ENCODE peak calls at places on chromosome 22, in six cellular contexts. M is endothelial cell of umbilical vein, K is H9, D is fibroblast of lung, A is GM23338, J is mammary epithelial cell. O is an unnamed sample.

GRCh38 chr22:25775501-25775900 is 33.5 kb downstream of the MYO18B start:
- DNase-seq in M (no peak), K (peak; percentile 64), D (peak; percentile 67), A (peak; percentile 74), J (peak; percentile 36), O (no peak)

GRCh38 chr22:44261861-44262595 is 50.7 kb downstream of the SHISAL1 start:
- DNase-seq in M (no peak), K (peak; percentile 23), D (peak; percentile 5), A (no peak), J (no peak), O (no peak)

GRCh38 chr22:50274311-50274710 is 4.1 kb upstream of the MAPK11 start:
- DNase-seq in M (peak; percentile 30), K (no peak), D (peak; percentile 59), A (peak; percentile 60), J (no peak), O (peak; percentile 84)

GRCh38 chr22:22744412-22745224 is 100.2 kb downstream of the GGTLC2 start:
- DNase-seq in M (no peak), K (no peak), D (no peak), A (no peak), J (no peak), O (no peak)

GRCh38 chr22:46801331-46801811 is 38.9 kb downstream of the TBC1D22A start:
- DNase-seq in M (no peak), K (no peak), D (no peak), A (no peak), J (no peak), O (no peak)

GRCh38 chr22:36563001-36563400 is 34.0 kb upstream of the EIF3D start:
- DNase-seq in M (no peak), K (no peak), D (no peak), A (no peak), J (no peak), O (no peak)

GRCh38 chr22:45585946-45586540 is 83.4 kb downstream of the FBLN1 start:
- DNase-seq in M (no peak), K (no peak), D (no peak), A (no peak), J (no peak), O (no peak)

GRCh38 chr22:19523240-19524169 is 705 bp downstream of the CLDN5 start:
- DNase-seq in M (peak; percentile 60), K (peak; percentile 69), D (peak; percentile 44), A (peak; percentile 86), J (peak; percentile 26), O (no peak)

GRCh38 chr22:22374579-22374978 is 130.0 kb downstream of the VPREB1 start:
- DNase-seq in M (no peak), K (no peak), D (no peak), A (no peak), J (no peak), O (no peak)

GRCh38 chr22:17675584-17675983 is 37.0 kb downstream of the BCL2L13 start:
- DNase-seq in M (no peak), K (no peak), D (no peak), A (no peak), J (no peak), O (no peak)

GRCh38 chr22:40324468-40325305 is 21.6 kb upstream of the ADSL start:
- DNase-seq in M (no peak), K (no peak), D (no peak), A (no peak), J (no peak), O (no peak)

GRCh38 chr22:20490183-20490940 is 5.2 kb downstream of the KLHL22 start:
- DNase-seq in M (no peak), K (no peak), D (no peak), A (no peak), J (no peak), O (no peak)

GRCh38 chr22:49305215-49305965 is 522.3 kb downstream of the BRD1 start:
- DNase-seq in M (peak; percentile 4), K (peak; percentile 89), D (no peak), A (peak; percentile 19), J (no peak), O (peak; percentile 87)

GRCh38 chr22:29203883-29204282 is 1.8 kb upstream of the EMID1 start:
- DNase-seq in M (no peak), K (no peak), D (no peak), A (no peak), J (no peak), O (no peak)

GRCh38 chr22:29205598-29206371 is at the start of gene EMID1:
- DNase-seq in M (peak; percentile 10), K (peak; percentile 62), D (peak; percentile 35), A (peak; percentile 67), J (no peak), O (no peak)

GRCh38 chr22:29204617-29205183 is 996 bp upstream of the EMID1 start:
- DNase-seq in M (no peak), K (no peak), D (no peak), A (no peak), J (no peak), O (no peak)

GRCh38 chr22:29206372-29207230 is 905 bp downstream of the EMID1 start:
- DNase-seq in M (no peak), K (no peak), D (no peak), A (no peak), J (no peak), O (no peak)

GRCh38 chr22:29205260-29205597 is 467 bp upstream of the EMID1 start:
- DNase-seq in M (no peak), K (no peak), D (no peak), A (peak; percentile 50), J (no peak), O (no peak)
- H2AFZ ChIP-seq in M (no peak overlapping the region), K (no peak overlapping the region), D (no peak overlapping the region), A (peak overlapping the region; percentile 97), J (peak overlapping the region; percentile 70), O (no peak overlapping the region)

DNA sequence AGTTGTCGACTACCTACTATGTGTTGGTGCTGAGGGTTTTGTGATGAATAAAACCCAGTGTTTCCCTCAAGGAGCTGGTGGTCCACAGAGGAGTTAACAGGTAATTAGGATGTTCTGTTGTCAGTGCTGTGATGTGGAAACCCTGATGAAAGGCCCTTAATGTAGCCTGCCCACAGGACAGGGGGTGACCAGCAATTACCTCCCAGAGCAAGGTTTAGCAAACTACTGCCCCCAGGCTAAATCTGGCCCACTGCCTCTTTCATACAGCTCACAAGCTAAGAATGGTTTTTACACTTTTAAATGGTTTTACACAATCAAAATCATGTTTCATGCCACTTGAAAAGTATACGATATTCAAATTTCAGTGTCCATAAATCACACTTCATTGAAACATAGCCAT is 536.2 kb downstream of the MIAT start:
- DNase-seq in M (no peak), K (no peak), D (no peak), A (no peak), J (no peak), O (no peak)
- H2AFZ ChIP-seq in M (no peak overlapping the region), K (no peak overlapping the region), D (no peak overlapping the region), A (peak overlapping the region; percentile 32), J (no peak overlapping the region), O (no peak overlapping the region)

GRCh38 chr22:33302049-33302545 is 243.9 kb upstream of the SYN3 start:
- DNase-seq in M (peak; percentile 5), K (peak; percentile 87), D (peak; percentile 47), A (peak; percentile 93), J (peak; percentile 48), O (peak; percentile 94)

GRCh38 chr22:33299245-33299956 is 241.2 kb upstream of the SYN3 start:
- DNase-seq in M (no peak), K (no peak), D (no peak), A (no peak), J (no peak), O (peak; percentile 96)

GRCh38 chr22:33303109-33303508 is 244.9 kb upstream of the SYN3 start:
- DNase-seq in M (no peak), K (no peak), D (no peak), A (no peak), J (no peak), O (no peak)

GRCh38 chr22:33302549-33302948 is 244.4 kb upstream of the SYN3 start:
- DNase-seq in M (no peak), K (no peak), D (no peak), A (peak; percentile 13), J (no peak), O (no peak)

DNA sequence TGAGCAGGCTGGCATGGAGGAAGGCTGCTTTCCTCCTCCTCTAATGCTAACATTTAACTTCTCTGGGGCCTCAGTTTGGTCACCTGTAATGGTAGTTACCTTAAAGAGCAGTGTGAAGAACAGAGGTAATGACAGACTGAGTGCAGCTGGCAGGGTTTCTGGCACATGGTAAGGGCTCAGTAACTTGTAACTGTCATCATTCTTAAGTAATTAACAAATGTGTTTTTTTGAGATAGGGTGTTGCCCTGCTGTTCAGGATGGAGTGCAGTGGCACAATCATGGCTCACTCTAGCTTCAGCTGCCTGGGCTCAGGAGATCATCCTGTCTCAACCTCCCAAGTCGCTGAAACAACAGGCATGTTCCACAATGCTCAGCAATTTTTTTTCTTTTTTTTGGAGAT is 242.0 kb upstream of the SYN3 start:
- DNase-seq in M (no peak), K (no peak), D (no peak), A (no peak), J (no peak), O (no peak)
- H2AFZ ChIP-seq in M (no peak overlapping the region), K (no peak overlapping the region), D (no peak overlapping the region), A (no peak overlapping the region), J (no peak overlapping the region), O (no peak overlapping the region)

GRCh38 chr22:31637938-31638618 is 23.9 kb downstream of the PISD start:
- DNase-seq in M (peak; percentile 25), K (no peak), D (no peak), A (no peak), J (no peak), O (peak; percentile 87)
- H2AFZ ChIP-seq in M (no peak overlapping the region), K (no peak overlapping the region), D (no peak overlapping the region), A (no peak overlapping the region), J (no peak overlapping the region), O (no peak overlapping the region)

DNA sequence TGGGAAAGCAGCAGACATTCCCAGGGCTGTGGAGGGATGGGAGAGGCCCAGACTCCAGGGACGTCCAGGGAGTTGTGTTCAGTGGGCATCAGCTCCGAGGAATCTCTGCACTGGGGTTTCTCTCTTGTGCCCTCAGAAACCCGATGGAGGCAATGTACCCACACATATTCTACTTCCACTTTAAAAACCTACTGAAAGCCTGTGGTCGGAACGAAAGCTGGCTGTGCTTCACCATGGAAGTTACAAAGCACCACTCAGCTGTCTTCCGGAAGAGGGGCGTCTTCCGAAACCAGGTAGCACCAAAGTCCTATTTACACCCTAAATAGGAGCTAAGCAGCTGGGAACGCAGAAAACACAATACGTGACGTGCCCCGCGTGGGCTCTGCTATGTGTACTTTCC is 8.3 kb downstream of the APOBEC3D start:
- DNase-seq in M (no peak), K (peak; percentile 20), D (no peak), A (no peak), J (no peak), O (no peak)
- H2AFZ ChIP-seq in M (no peak overlapping the region), K (no peak overlapping the region), D (no peak overlapping the region), A (no peak overlapping the region), J (no peak overlapping the region), O (no peak overlapping the region)

DNA sequence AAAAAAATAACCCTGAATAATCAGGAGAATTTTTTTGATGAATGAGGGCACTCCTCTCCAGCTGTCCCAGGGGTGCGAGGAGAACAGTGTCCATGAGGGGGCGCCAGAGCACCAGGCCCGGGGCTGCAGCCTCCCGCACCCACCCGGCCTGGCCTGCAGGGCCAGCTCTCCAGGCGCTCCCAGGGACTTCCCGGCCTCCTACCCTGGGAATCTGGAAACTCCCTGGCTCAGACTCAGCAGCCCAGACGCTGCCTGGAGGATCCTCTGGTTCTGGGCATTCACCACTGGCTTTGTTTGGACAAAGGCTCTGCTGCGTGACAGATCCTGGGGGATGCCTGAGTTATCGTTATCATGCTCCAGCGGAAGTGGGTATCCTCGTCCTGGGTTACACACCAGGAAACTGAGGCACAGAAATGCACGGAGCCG is 31.0 kb downstream of the MCM5 start:
- DNase-seq in M (peak; percentile 90), K (peak; percentile 85), D (peak; percentile 89), A (peak; percentile 90), J (peak; percentile 87), O (peak; percentile 83)
- H2AFZ ChIP-seq in M (peak overlapping the region; percentile 21), K (no peak overlapping the region), D (peak overlapping the region; percentile 19), A (no peak overlapping the region), J (peak overlapping the region; percentile 31), O (no peak overlapping the region)